ENCODE peak calls at places on chromosomes 3 and 15, in seven cellular contexts. One of them, this sample, is unnamed. For H3K27me3 and H3K9me3, the result is how much of the 10 kb centered on the place peaks cover.

GRCh38 chr3:138135141-138135832 is 3.1 kb upstream of the A4GNT start:
- DNase-seq in thoracic aorta: no peak
- DNase-seq in IMR-90: no peak
- DNase-seq in lung: no peak
- DNase-seq in upper lobe of left lung: no peak
- DNase-seq in right cardiac atrium: no peak
- DNase-seq in Caco-2: no peak
- DNase-seq in this sample: no peak

GRCh38 chr3:17964113-17964512 is 221.7 kb upstream of the TBC1D5 start:
- DNase-seq in thoracic aorta: no peak
- DNase-seq in IMR-90: no peak
- DNase-seq in lung: no peak
- DNase-seq in upper lobe of left lung: no peak
- DNase-seq in right cardiac atrium: no peak
- DNase-seq in Caco-2: no peak
- DNase-seq in this sample: no peak

GRCh38 chr3:99472385-99472784 is 166.0 kb upstream of the COL8A1 start:
- DNase-seq in thoracic aorta: peak
- DNase-seq in IMR-90: no peak
- DNase-seq in lung: no peak
- DNase-seq in upper lobe of left lung: no peak
- DNase-seq in right cardiac atrium: peak
- DNase-seq in Caco-2: no peak
- DNase-seq in this sample: no peak

GRCh38 chr15:70276401-70276800 is 178.7 kb upstream of the TLE3 start:
- DNase-seq in thoracic aorta: no peak
- DNase-seq in IMR-90: no peak
- DNase-seq in lung: no peak
- DNase-seq in upper lobe of left lung: no peak
- DNase-seq in right cardiac atrium: no peak
- DNase-seq in Caco-2: no peak
- DNase-seq in this sample: no peak

GRCh38 chr15:87610366-87610765 is 646.2 kb downstream of the NTRK3 start:
- DNase-seq in thoracic aorta: no peak
- DNase-seq in IMR-90: peak
- DNase-seq in lung: no peak
- DNase-seq in upper lobe of left lung: no peak
- DNase-seq in right cardiac atrium: no peak
- DNase-seq in Caco-2: no peak
- DNase-seq in this sample: no peak

GRCh38 chr15:47196057-47196456 is 521.2 kb upstream of the SEMA6D start:
- DNase-seq in thoracic aorta: peak
- DNase-seq in IMR-90: peak
- DNase-seq in lung: peak
- DNase-seq in upper lobe of left lung: no peak
- DNase-seq in right cardiac atrium: peak
- DNase-seq in Caco-2: peak
- DNase-seq in this sample: peak

GRCh38 chr3:143301031-143301430 is 181.5 kb downstream of the CHST2 start:
- DNase-seq in thoracic aorta: no peak
- DNase-seq in IMR-90: no peak
- DNase-seq in lung: no peak
- DNase-seq in upper lobe of left lung: no peak
- DNase-seq in right cardiac atrium: no peak
- DNase-seq in Caco-2: no peak
- DNase-seq in this sample: no peak

GRCh38 chr3:55488398-55489055 is 1.4 kb upstream of the WNT5A start:
- DNase-seq in thoracic aorta: no peak
- DNase-seq in IMR-90: peak
- DNase-seq in lung: peak
- DNase-seq in upper lobe of left lung: peak
- DNase-seq in right cardiac atrium: peak
- DNase-seq in Caco-2: peak
- DNase-seq in this sample: no peak

GRCh38 chr3:158801200-158801599 is 654 bp upstream of the MFSD1 start:
- DNase-seq in thoracic aorta: no peak
- DNase-seq in IMR-90: no peak
- DNase-seq in lung: no peak
- DNase-seq in upper lobe of left lung: no peak
- DNase-seq in right cardiac atrium: no peak
- DNase-seq in Caco-2: peak
- DNase-seq in this sample: no peak

GRCh38 chr3:119408243-119408950 is 55.0 kb downstream of the TMEM39A start:
- DNase-seq in thoracic aorta: no peak
- DNase-seq in IMR-90: peak
- DNase-seq in lung: no peak
- DNase-seq in upper lobe of left lung: no peak
- DNase-seq in right cardiac atrium: no peak
- DNase-seq in Caco-2: no peak
- DNase-seq in this sample: no peak

GRCh38 chr3:124115965-124116364 is 124.0 kb upstream of the ROPN1 start:
- DNase-seq in thoracic aorta: no peak
- DNase-seq in IMR-90: no peak
- DNase-seq in lung: no peak
- DNase-seq in upper lobe of left lung: no peak
- DNase-seq in right cardiac atrium: no peak
- DNase-seq in Caco-2: no peak
- DNase-seq in this sample: no peak
- H3K27me3 ChIP-seq in thoracic aorta: under half
- H3K27me3 ChIP-seq in IMR-90: under half
- H3K27me3 ChIP-seq in lung: under half
- H3K27me3 ChIP-seq in upper lobe of left lung: under half
- H3K27me3 ChIP-seq in right cardiac atrium: under half
- H3K27me3 ChIP-seq in Caco-2: under half
- H3K27me3 ChIP-seq in this sample: under half

GRCh38 chr3:22777834-22778233 is 425.3 kb upstream of the UBE2E2 start:
- DNase-seq in thoracic aorta: no peak
- DNase-seq in IMR-90: no peak
- DNase-seq in lung: no peak
- DNase-seq in upper lobe of left lung: no peak
- DNase-seq in right cardiac atrium: no peak
- DNase-seq in Caco-2: no peak
- DNase-seq in this sample: no peak

GRCh38 chr3:22779737-22780136 is 423.4 kb upstream of the UBE2E2 start:
- DNase-seq in thoracic aorta: no peak
- DNase-seq in IMR-90: no peak
- DNase-seq in lung: no peak
- DNase-seq in upper lobe of left lung: no peak
- DNase-seq in right cardiac atrium: no peak
- DNase-seq in Caco-2: no peak
- DNase-seq in this sample: no peak
- H3K9me3 ChIP-seq in thoracic aorta: under half
- H3K9me3 ChIP-seq in IMR-90: under half
- H3K9me3 ChIP-seq in lung: under half
- H3K9me3 ChIP-seq in upper lobe of left lung: under half
- H3K9me3 ChIP-seq in right cardiac atrium: under half
- H3K9me3 ChIP-seq in Caco-2: under half
- H3K9me3 ChIP-seq in this sample: under half

GRCh38 chr15:37016287-37016686 is 84.1 kb downstream of the MEIS2 start:
- DNase-seq in thoracic aorta: peak
- DNase-seq in IMR-90: peak
- DNase-seq in lung: no peak
- DNase-seq in upper lobe of left lung: no peak
- DNase-seq in right cardiac atrium: no peak
- DNase-seq in Caco-2: no peak
- DNase-seq in this sample: no peak
- H3K4me3 ChIP-seq in thoracic aorta: peak
- H3K4me3 ChIP-seq in IMR-90: no peak
- H3K4me3 ChIP-seq in lung: no peak
- H3K4me3 ChIP-seq in upper lobe of left lung: peak
- H3K4me3 ChIP-seq in right cardiac atrium: no peak
- H3K4me3 ChIP-seq in Caco-2: no peak
- H3K4me3 ChIP-seq in this sample: no peak

GRCh38 chr15:59436774-59437472 is 1.1 kb upstream of the FAM81A start:
- DNase-seq in thoracic aorta: no peak
- DNase-seq in IMR-90: no peak
- DNase-seq in lung: no peak
- DNase-seq in upper lobe of left lung: no peak
- DNase-seq in right cardiac atrium: no peak
- DNase-seq in Caco-2: no peak
- DNase-seq in this sample: no peak
- H3K27me3 ChIP-seq in thoracic aorta: under half
- H3K27me3 ChIP-seq in IMR-90: half or more
- H3K27me3 ChIP-seq in lung: under half
- H3K27me3 ChIP-seq in upper lobe of left lung: under half
- H3K27me3 ChIP-seq in right cardiac atrium: under half
- H3K27me3 ChIP-seq in Caco-2: under half
- H3K27me3 ChIP-seq in this sample: under half

DNA sequence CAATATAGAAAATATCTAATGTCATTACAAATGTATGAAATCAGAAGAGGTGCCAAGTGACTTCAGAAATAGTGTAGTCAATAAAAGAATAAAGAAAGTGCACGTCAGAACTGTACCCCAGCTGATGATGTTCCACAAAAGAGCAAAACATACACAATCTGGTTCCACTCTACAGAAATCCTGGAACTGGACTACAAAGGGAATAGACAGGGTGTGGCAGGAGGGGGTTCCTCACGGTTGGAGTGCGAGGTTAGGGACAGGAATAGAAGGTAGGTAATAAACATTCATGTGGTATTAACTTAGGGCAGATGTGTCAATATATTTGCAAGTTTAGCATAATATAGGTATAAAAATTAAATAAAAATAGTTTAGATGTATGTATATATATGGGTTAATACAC is 103.3 kb upstream of the GOLGA6L6 start:
- DNase-seq in thoracic aorta: no peak
- DNase-seq in IMR-90: no peak
- DNase-seq in lung: no peak
- DNase-seq in upper lobe of left lung: no peak
- DNase-seq in right cardiac atrium: no peak
- DNase-seq in Caco-2: no peak
- DNase-seq in this sample: no peak
- H3K9me3 ChIP-seq in thoracic aorta: under half
- H3K9me3 ChIP-seq in IMR-90: under half
- H3K9me3 ChIP-seq in lung: under half
- H3K9me3 ChIP-seq in upper lobe of left lung: under half
- H3K9me3 ChIP-seq in right cardiac atrium: under half
- H3K9me3 ChIP-seq in Caco-2: under half
- H3K9me3 ChIP-seq in this sample: under half

GRCh38 chr3:194203482-194204035 is 67.6 kb downstream of the HES1 start:
- DNase-seq in thoracic aorta: no peak
- DNase-seq in IMR-90: no peak
- DNase-seq in lung: no peak
- DNase-seq in upper lobe of left lung: no peak
- DNase-seq in right cardiac atrium: no peak
- DNase-seq in Caco-2: no peak
- DNase-seq in this sample: no peak

GRCh38 chr3:194204793-194205065 is 68.8 kb downstream of the HES1 start:
- DNase-seq in thoracic aorta: no peak
- DNase-seq in IMR-90: no peak
- DNase-seq in lung: no peak
- DNase-seq in upper lobe of left lung: no peak
- DNase-seq in right cardiac atrium: no peak
- DNase-seq in Caco-2: peak
- DNase-seq in this sample: no peak

GRCh38 chr3:194205675-194206133 is 69.8 kb downstream of the HES1 start:
- DNase-seq in thoracic aorta: no peak
- DNase-seq in IMR-90: no peak
- DNase-seq in lung: peak
- DNase-seq in upper lobe of left lung: no peak
- DNase-seq in right cardiac atrium: no peak
- DNase-seq in Caco-2: peak
- DNase-seq in this sample: no peak

GRCh38 chr3:194201953-194202666 is 66.2 kb downstream of the HES1 start:
- DNase-seq in thoracic aorta: no peak
- DNase-seq in IMR-90: no peak
- DNase-seq in lung: no peak
- DNase-seq in upper lobe of left lung: no peak
- DNase-seq in right cardiac atrium: no peak
- DNase-seq in Caco-2: no peak
- DNase-seq in this sample: no peak

GRCh38 chr3:194204036-194204792 is 68.3 kb downstream of the HES1 start:
- DNase-seq in thoracic aorta: no peak
- DNase-seq in IMR-90: no peak
- DNase-seq in lung: no peak
- DNase-seq in upper lobe of left lung: peak
- DNase-seq in right cardiac atrium: peak
- DNase-seq in Caco-2: peak
- DNase-seq in this sample: no peak
- H3K4me3 ChIP-seq in thoracic aorta: peak
- H3K4me3 ChIP-seq in IMR-90: no peak
- H3K4me3 ChIP-seq in lung: peak
- H3K4me3 ChIP-seq in upper lobe of left lung: peak
- H3K4me3 ChIP-seq in right cardiac atrium: peak
- H3K4me3 ChIP-seq in Caco-2: peak
- H3K4me3 ChIP-seq in this sample: peak

GRCh38 chr15:93180128-93180527 is 91.1 kb upstream of the RGMA start:
- DNase-seq in thoracic aorta: no peak
- DNase-seq in IMR-90: no peak
- DNase-seq in lung: no peak
- DNase-seq in upper lobe of left lung: no peak
- DNase-seq in right cardiac atrium: no peak
- DNase-seq in Caco-2: no peak
- DNase-seq in this sample: no peak
- H3K27me3 ChIP-seq in thoracic aorta: under half
- H3K27me3 ChIP-seq in IMR-90: under half
- H3K27me3 ChIP-seq in lung: under half
- H3K27me3 ChIP-seq in upper lobe of left lung: under half
- H3K27me3 ChIP-seq in right cardiac atrium: under half
- H3K27me3 ChIP-seq in Caco-2: under half
- H3K27me3 ChIP-seq in this sample: under half

DNA sequence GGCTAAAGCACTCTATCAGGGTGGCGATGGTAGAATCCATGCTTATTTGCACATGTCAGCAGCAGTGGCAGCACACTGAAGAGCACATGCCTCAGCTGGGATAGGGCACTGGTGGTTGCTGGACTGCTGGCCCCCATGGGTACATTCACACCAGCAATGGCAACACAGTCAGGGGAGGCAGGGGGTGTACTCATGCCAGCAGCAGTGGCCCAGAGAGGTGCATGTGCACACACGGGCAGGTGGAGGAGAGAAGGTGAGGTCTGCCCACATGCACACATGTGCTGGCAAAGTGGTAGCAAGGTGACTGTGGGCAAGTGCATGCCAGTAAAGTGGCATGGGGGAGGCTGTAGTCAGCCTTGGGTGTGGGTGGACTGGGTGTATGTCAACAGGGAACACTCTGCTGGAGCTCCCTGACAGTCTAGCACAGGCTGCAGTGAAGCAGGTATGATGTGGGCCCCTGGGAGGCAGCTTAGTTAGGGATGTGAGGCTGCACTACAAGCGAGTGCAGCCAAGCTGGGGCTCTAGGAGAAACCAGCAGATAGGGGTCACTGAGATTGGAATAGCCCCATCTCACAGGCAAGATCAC is 53.9 kb upstream of the NPAP1 start:
- DNase-seq in thoracic aorta: no peak
- DNase-seq in IMR-90: no peak
- DNase-seq in lung: no peak
- DNase-seq in upper lobe of left lung: peak
- DNase-seq in right cardiac atrium: no peak
- DNase-seq in Caco-2: no peak
- DNase-seq in this sample: no peak
- H3K9me3 ChIP-seq in thoracic aorta: under half
- H3K9me3 ChIP-seq in IMR-90: under half
- H3K9me3 ChIP-seq in lung: under half
- H3K9me3 ChIP-seq in upper lobe of left lung: under half
- H3K9me3 ChIP-seq in right cardiac atrium: under half
- H3K9me3 ChIP-seq in Caco-2: under half
- H3K9me3 ChIP-seq in this sample: under half

This sample was measured in iPS DF 6.9.